ENCODE peak calls at places on chromosomes 12 and 14, in five cellular contexts. I is thoracic aorta, H is fibroblast of lung, S is GM12865, C is cardiac fibroblast. R is an unnamed sample.

GRCh38 chr12:121334513-121335343 is 17.5 kb downstream of the ANAPC5 start:
- DNase-seq in S (peak), I (no peak), H (peak), C (peak), R (peak)

GRCh38 chr12:9702239-9702638 is 30.7 kb downstream of the CLECL1 start:
- DNase-seq in H (no peak), S (no peak), C (no peak), I (no peak), R (no peak)

GRCh38 chr12:100741084-100741711 is 53.4 kb upstream of the ANO4 start:
- DNase-seq in C (peak), I (no peak), H (peak), S (peak), R (peak)

GRCh38 chr14:89225607-89226006 is 191.4 kb downstream of the FOXN3 start:
- DNase-seq in C (no peak), I (no peak), H (no peak), S (no peak), R (no peak)

GRCh38 chr14:104766863-104767633 is 14.1 kb downstream of the SIVA1 start:
- DNase-seq in S (no peak), I (no peak), H (no peak), C (no peak), R (no peak)

GRCh38 chr14:22547948-22548750 is 40.9 kb downstream of the DAD1 start:
- DNase-seq in I (no peak), C (no peak), H (no peak), S (no peak), R (no peak)

GRCh38 chr12:121287267-121287954 is 9.1 kb downstream of the CAMKK2 start:
- DNase-seq in C (peak), S (no peak), I (no peak), H (peak), R (peak)

GRCh38 chr14:103562135-103562384 is 397 bp downstream of the BAG5 start:
- DNase-seq in S (peak), H (no peak), C (no peak), I (no peak), R (no peak)

GRCh38 chr12:92759634-92760268 is 57.0 kb downstream of the PLEKHG7 start:
- DNase-seq in S (no peak), C (peak), I (no peak), H (peak), R (peak)

GRCh38 chr12:51351913-51352532 is 5.5 kb upstream of the CELA1 start:
- DNase-seq in C (peak), H (peak), I (no peak), S (peak), R (peak)

GRCh38 chr12:3671330-3672112 is 81.4 kb downstream of the CRACR2A start:
- DNase-seq in I (no peak), H (no peak), S (no peak), C (no peak), R (no peak)

GRCh38 chr14:60722836-60723217 is 1.3 kb downstream of the SIX4 start:
- DNase-seq in H (peak), I (no peak), S (no peak), C (peak), R (no peak)

GRCh38 chr12:69099201-69099837 is 140.1 kb upstream of the CPSF6 start:
- DNase-seq in H (no peak), S (no peak), C (no peak), I (no peak), R (no peak)

GRCh38 chr12:27498761-27499160 is 25.2 kb upstream of the PPFIBP1 start:
- DNase-seq in H (peak), S (no peak), I (no peak), C (no peak), R (no peak)

GRCh38 chr12:119914666-119915065 is 37.5 kb upstream of the CIT start:
- DNase-seq in C (no peak), H (no peak), I (no peak), S (no peak), R (no peak)

GRCh38 chr14:100132161-100132902 is 27.1 kb downstream of the DEGS2 start:
- DNase-seq in I (no peak), H (no peak), S (no peak), C (no peak), R (peak)

GRCh38 chr14:40354754-40355153 is 922.5 kb upstream of the FBXO33 start:
- DNase-seq in C (no peak), I (no peak), S (no peak), H (no peak), R (no peak)

GRCh38 chr12:66144796-66145754 is 14.5 kb upstream of the LLPH start:
- DNase-seq in I (no peak), C (peak), H (peak), S (peak), R (peak)

GRCh38 chr14:79451601-79452000 is 759.7 kb downstream of the DIO2 start:
- DNase-seq in H (no peak), S (no peak), I (no peak), C (no peak), R (no peak)

GRCh38 chr12:105444809-105445102 is 114.3 kb downstream of the C12orf75 start:
- DNase-seq in I (no peak), C (peak), S (no peak), H (no peak), R (no peak)

GRCh38 chr14:64191756-64192155 is 102.4 kb downstream of the ESR2 start:
- DNase-seq in C (peak), S (no peak), I (no peak), H (peak), R (peak)

GRCh38 chr12:11675952-11676505 is 26.6 kb downstream of the ETV6 start:
- DNase-seq in H (no peak), C (no peak), S (no peak), I (no peak), R (no peak)

GRCh38 chr14:89214221-89214965 is 202.6 kb downstream of the FOXN3 start:
- DNase-seq in S (no peak), I (peak), H (peak), C (no peak), R (no peak)

GRCh38 chr12:990308-990648 is 745 bp upstream of the ERC1 start:
- DNase-seq in S (peak), H (peak), I (peak), C (peak), R (peak)

GRCh38 chr14:56797569-56798446 is 12.5 kb downstream of the OTX2 start:
- DNase-seq in C (no peak), I (no peak), S (no peak), H (no peak), R (no peak)

GRCh38 chr12:42094277-42094676 is 50.4 kb downstream of the GXYLT1 start:
- DNase-seq in I (no peak), C (peak), H (peak), S (no peak), R (peak)

GRCh38 chr14:54565236-54566151 is 1.4 kb upstream of the SAMD4A start:
- DNase-seq in H (peak), S (peak), I (peak), C (peak), R (peak)
- TF ChIP-seq CTCF in H (peak), S (no peak), I (peak), C (no peak), R (no peak)

DNA sequence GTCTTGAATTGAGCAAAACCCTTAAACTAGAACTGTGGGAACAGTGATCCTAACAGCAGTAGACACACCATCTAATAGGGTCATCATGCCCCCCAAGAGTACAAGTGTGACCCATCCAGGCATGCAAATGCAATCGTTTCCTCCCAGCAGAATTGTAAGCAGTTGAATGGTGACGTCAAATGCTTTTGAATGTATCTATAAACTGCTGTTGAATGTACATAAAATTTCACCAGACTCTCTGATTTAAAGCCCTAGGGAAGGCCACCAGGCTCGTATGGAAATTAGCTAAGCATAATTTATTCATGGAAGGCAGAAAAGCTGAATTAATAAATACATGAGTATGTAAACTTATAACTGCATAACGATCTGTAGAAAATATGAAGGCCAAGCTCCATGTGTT is 482.9 kb downstream of the EGLN3 start:
- DNase-seq in S (no peak), I (no peak), C (no peak), H (no peak), R (no peak)
- H3K4me3 ChIP-seq in S (no peak), I (no peak), C (no peak), H (no peak), R (no peak)

GRCh38 chr12:108373111-108373510 is 34.0 kb upstream of the CMKLR1 start:
- DNase-seq in I (no peak), C (no peak), S (no peak), H (no peak), R (no peak)
- TF ChIP-seq CTCF in I (no peak), C (no peak), S (peak), H (peak), R (peak)

GRCh38 chr12:106987846-106988245 is 900 bp upstream of the MTERF2 start:
- DNase-seq in I (no peak), C (no peak), S (no peak), H (no peak), R (no peak)
- H3K4me3 ChIP-seq in I (peak), C (no peak), S (no peak), H (no peak), R (no peak)

DNA sequence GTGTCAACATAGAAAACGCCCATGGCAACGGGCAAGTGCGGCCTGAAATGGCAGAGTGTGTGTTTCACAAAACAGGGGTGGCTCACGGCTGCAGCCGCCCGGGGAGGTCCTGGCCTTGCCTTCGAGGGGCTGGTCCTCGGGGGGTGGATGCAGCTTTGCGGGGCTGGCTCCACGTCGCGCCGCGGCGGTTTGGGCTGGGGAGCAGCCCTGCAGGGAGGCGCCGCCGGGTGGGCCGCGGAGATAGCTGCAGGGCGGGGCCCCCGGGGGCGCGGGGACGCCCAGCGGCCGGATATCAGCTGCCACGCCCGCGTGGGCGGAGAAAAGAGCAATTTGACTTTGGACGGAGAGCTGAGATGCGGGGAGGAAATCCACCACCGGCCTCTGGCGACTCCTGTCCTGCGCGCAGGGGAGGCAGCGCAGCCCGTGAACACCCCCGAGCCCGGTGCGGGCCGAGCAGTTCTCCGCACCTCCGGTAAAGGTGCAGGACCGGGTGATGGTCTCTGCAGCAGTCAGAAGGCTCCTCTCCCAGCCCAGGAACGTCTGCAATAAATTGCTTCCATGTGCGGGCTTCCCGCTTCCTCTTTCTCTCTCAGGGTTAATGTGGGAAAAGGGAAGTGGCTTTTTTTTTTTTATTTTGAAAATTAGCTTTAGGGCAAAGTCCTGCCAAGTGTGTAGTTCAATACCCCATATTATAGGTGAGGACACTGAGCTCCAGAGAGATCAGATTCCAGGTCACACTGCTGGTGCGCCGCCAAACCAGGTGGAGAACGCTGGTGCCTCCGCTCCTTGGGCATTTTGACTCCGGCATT is 110.5 kb downstream of the ARF6 start:
- DNase-seq in H (peak), S (peak), C (peak), I (peak), R (peak)
- TF ChIP-seq CTCF in H (peak), S (peak), C (peak), I (no peak), R (peak)

GRCh38 chr12:82009524-82009923 is 250.4 kb upstream of the PPFIA2 start:
- DNase-seq in H (no peak), S (no peak), I (no peak), C (no peak), R (no peak)
- H3K4me3 ChIP-seq in H (no peak), S (no peak), I (no peak), C (no peak), R (no peak)

GRCh38 chr14:76514599-76514998 is 138.7 kb downstream of the ESRRB start:
- DNase-seq in H (peak), I (no peak), S (peak), C (peak), R (no peak)
- TF ChIP-seq CTCF in H (no peak), I (no peak), S (peak), C (no peak), R (no peak)